ENCODE peak calls at places on chromosomes 7 and 10, in nine cellular contexts. E is GM23248, G is H9, M is osteoblast, O is neural progenitor cell, T is PC-9, K is IMR-90, P is fibroblast of lung, F is PC-3. C is an unnamed sample.

GRCh38 chr10:33212061-33212748 is 122.3 kb downstream of the NRP1 start:
- DNase-seq in E (peak), G (no peak), M (no peak), O (no peak), T (no peak), K (peak), P (peak), F (no peak), C (no peak)

GRCh38 chr7:71491331-71491730 is 359.4 kb downstream of the GALNT17 start:
- DNase-seq in E (no peak), G (no peak), M (no peak), O (no peak), T (no peak), K (no peak), P (peak), F (no peak), C (no peak)

GRCh38 chr7:22159341-22159740 is 197.6 kb downstream of the RAPGEF5 start:
- DNase-seq in E (no peak), G (no peak), M (no peak), O (no peak), T (no peak), K (no peak), P (no peak), F (no peak), C (no peak)

GRCh38 chr7:105768898-105769507 is 107.4 kb downstream of the ATXN7L1 start:
- DNase-seq in E (no peak), G (no peak), M (no peak), O (no peak), T (no peak), K (no peak), P (no peak), F (no peak), C (no peak)

GRCh38 chr7:40470111-40470736 is 335.4 kb downstream of the SUGCT start:
- DNase-seq in E (peak), G (no peak), M (no peak), O (no peak), T (no peak), K (peak), P (peak), F (no peak), C (no peak)

GRCh38 chr10:34405611-34406462 is 409.3 kb downstream of the PARD3 start:
- DNase-seq in E (peak), G (no peak), M (no peak), O (no peak), T (no peak), K (peak), P (no peak), F (peak), C (no peak)

GRCh38 chr7:28701731-28702130 is 256.4 kb downstream of the TRIL start:
- DNase-seq in E (peak), G (no peak), M (no peak), O (no peak), T (no peak), K (no peak), P (no peak), F (no peak), C (no peak)

GRCh38 chr7:894164-894867 is 18.0 kb downstream of the GET4 start:
- DNase-seq in E (no peak), G (no peak), M (peak), O (no peak), T (no peak), K (no peak), P (no peak), F (no peak), C (no peak)

GRCh38 chr7:117117172-117117571 is 163.9 kb downstream of the ST7 start:
- DNase-seq in E (no peak), G (no peak), M (no peak), O (no peak), T (no peak), K (no peak), P (no peak), F (no peak), C (no peak)

GRCh38 chr10:7824251-7824650 is 5.9 kb downstream of the TAF3 start:
- DNase-seq in E (no peak), G (no peak), M (no peak), O (no peak), T (no peak), K (no peak), P (no peak), F (no peak), C (no peak)

GRCh38 chr10:23368816-23369640 is 24.4 kb upstream of the C10orf67 start:
- DNase-seq in E (no peak), G (no peak), M (no peak), O (no peak), T (no peak), K (no peak), P (no peak), F (no peak), C (peak)

GRCh38 chr10:126634915-126635314 is 35.6 kb downstream of the C10orf90 start:
- DNase-seq in E (peak), G (no peak), M (no peak), O (no peak), T (no peak), K (no peak), P (no peak), F (peak), C (no peak)

GRCh38 chr7:42932861-42933591 is 850 bp downstream of the MRPL32 start:
- DNase-seq in E (peak), G (no peak), M (no peak), O (peak), T (no peak), K (peak), P (peak), F (peak), C (peak)

GRCh38 chr7:88202799-88203198 is 17.0 kb downstream of the SRI start:
- DNase-seq in E (no peak), G (no peak), M (no peak), O (no peak), T (no peak), K (no peak), P (no peak), F (no peak), C (peak)

GRCh38 chr10:119242191-119242590 is 34.8 kb downstream of the GRK5 start:
- DNase-seq in E (no peak), G (peak), M (no peak), O (no peak), T (no peak), K (no peak), P (no peak), F (no peak), C (no peak)

GRCh38 chr10:43235070-43235900 is 31.6 kb downstream of the RASGEF1A start:
- DNase-seq in E (no peak), G (peak), M (peak), O (no peak), T (peak), K (no peak), P (no peak), F (no peak), C (no peak)

GRCh38 chr10:118342638-118343020 is 505 bp upstream of the FAM204A start:
- DNase-seq in E (peak), G (no peak), M (no peak), O (no peak), T (no peak), K (no peak), P (no peak), F (no peak), C (no peak)

GRCh38 chr7:41010418-41010817 is 692.5 kb downstream of the INHBA start:
- DNase-seq in E (no peak), G (no peak), M (no peak), O (no peak), T (no peak), K (peak), P (peak), F (no peak), C (no peak)

GRCh38 chr10:62614389-62615157 is 189.9 kb upstream of the ADO start:
- DNase-seq in E (peak), G (no peak), M (peak), O (no peak), T (no peak), K (peak), P (peak), F (peak), C (no peak)

GRCh38 chr7:1501487-1502270 is 2.5 kb downstream of the INTS1 start:
- DNase-seq in E (no peak), G (no peak), M (no peak), O (no peak), T (no peak), K (no peak), P (no peak), F (no peak), C (no peak)

GRCh38 chr10:42987121-42987541 is 89.7 kb upstream of the RET start:
- DNase-seq in E (no peak), G (peak), M (peak), O (no peak), T (no peak), K (no peak), P (no peak), F (no peak), C (no peak)

GRCh38 chr10:102504976-102505300 is 1.2 kb downstream of the SUFU start:
- DNase-seq in E (peak), G (no peak), M (no peak), O (no peak), T (no peak), K (no peak), P (no peak), F (no peak), C (no peak)

GRCh38 chr7:70063371-70063770 is 465.1 kb downstream of the AUTS2 start:
- DNase-seq in E (no peak), G (no peak), M (no peak), O (no peak), T (no peak), K (no peak), P (no peak), F (no peak), C (no peak)

GRCh38 chr7:101819183-101819582 is 1.8 kb downstream of the CUX1 start:
- DNase-seq in E (no peak), G (no peak), M (no peak), O (no peak), T (no peak), K (no peak), P (no peak), F (no peak), C (no peak)

GRCh38 chr7:152462995-152463713 is 27.4 kb upstream of the KMT2C start:
- DNase-seq in E (peak), G (no peak), M (peak), O (peak), T (no peak), K (peak), P (peak), F (peak), C (no peak)

GRCh38 chr7:120554960-120555571 is 282.1 kb downstream of the KCND2 start:
- DNase-seq in E (peak), G (peak), M (peak), O (peak), T (peak), K (peak), P (peak), F (peak), C (peak)

GRCh38 chr10:132588301-132589013 is 50.9 kb downstream of the INPP5A start:
- DNase-seq in E (peak), G (no peak), M (peak), O (no peak), T (no peak), K (no peak), P (no peak), F (no peak), C (no peak)

GRCh38 chr7:32536585-32536984 is 41.3 kb downstream of the AVL9 start:
- DNase-seq in E (peak), G (no peak), M (peak), O (no peak), T (peak), K (peak), P (peak), F (peak), C (no peak)

GRCh38 chr7:23332881-23333612 is 33.9 kb downstream of the MALSU1 start:
- DNase-seq in E (peak), G (no peak), M (peak), O (no peak), T (no peak), K (peak), P (peak), F (peak), C (no peak)

GRCh38 chr7:156152380-156152779 is 340.1 kb upstream of the SHH start:
- DNase-seq in E (no peak), G (no peak), M (no peak), O (no peak), T (no peak), K (no peak), P (peak), F (peak), C (no peak)

GRCh38 chr7:45224832-45225231 is 67.2 kb downstream of the RAMP3 start:
- DNase-seq in E (peak), G (no peak), M (no peak), O (peak), T (no peak), K (no peak), P (no peak), F (no peak), C (no peak)

GRCh38 chr7:78620931-78621330 is 822.4 kb downstream of the PHTF2 start:
- DNase-seq in E (no peak), G (peak), M (no peak), O (peak), T (peak), K (peak), P (peak), F (peak), C (peak)

GRCh38 chr10:60031664-60032063 is 125.3 kb upstream of the CCDC6 start:
- DNase-seq in E (peak), G (no peak), M (no peak), O (no peak), T (no peak), K (no peak), P (no peak), F (peak), C (peak)

GRCh38 chr7:94111009-94111408 is 106.9 kb upstream of the BET1 start:
- DNase-seq in E (no peak), G (no peak), M (no peak), O (no peak), T (no peak), K (no peak), P (no peak), F (no peak), C (peak)
- H2AFZ ChIP-seq in E (no peak), G (peak), M (peak), O (peak), T (no peak), K (peak), P (peak), F (no peak), C (no peak)

DNA sequence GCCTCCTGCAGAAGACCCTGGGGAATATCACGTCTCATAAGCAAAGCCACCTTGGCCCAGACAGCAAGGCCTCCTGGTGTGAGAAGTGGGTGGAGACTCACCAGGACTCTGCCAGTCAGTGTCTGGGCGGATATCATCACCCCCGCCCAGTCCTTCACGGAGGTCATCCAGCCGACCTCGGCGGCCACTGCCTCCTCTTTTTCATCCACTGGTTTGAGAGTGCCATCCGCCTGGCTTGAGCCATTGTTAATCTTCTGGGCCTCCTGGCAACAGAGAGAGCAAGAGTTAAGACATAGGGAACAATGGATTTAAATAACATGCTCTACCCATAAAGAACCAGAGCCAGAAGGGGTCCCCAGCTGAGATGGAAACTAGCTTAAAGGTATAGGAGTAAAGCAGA is 233.8 kb downstream of the KCNMA1 start:
- DNase-seq in E (no peak), G (no peak), M (no peak), O (peak), T (no peak), K (no peak), P (no peak), F (no peak), C (no peak)
- H2AFZ ChIP-seq in E (no peak), G (no peak), M (no peak), O (no peak), T (no peak), K (no peak), P (no peak), F (no peak), C (no peak)

GRCh38 chr10:112025228-112025627 is 158.3 kb downstream of the GPAM start:
- DNase-seq in E (no peak), G (no peak), M (no peak), O (no peak), T (no peak), K (no peak), P (no peak), F (no peak), C (no peak)

GRCh38 chr10:112030431-112030830 is 153.1 kb downstream of the GPAM start:
- DNase-seq in E (no peak), G (no peak), M (no peak), O (no peak), T (no peak), K (no peak), P (no peak), F (no peak), C (no peak)

GRCh38 chr10:112027881-112028280 is 155.7 kb downstream of the GPAM start:
- DNase-seq in E (no peak), G (no peak), M (no peak), O (no peak), T (no peak), K (no peak), P (no peak), F (no peak), C (no peak)

GRCh38 chr10:112024079-112024478 is 159.5 kb downstream of the GPAM start:
- DNase-seq in E (no peak), G (no peak), M (no peak), O (no peak), T (no peak), K (no peak), P (no peak), F (no peak), C (no peak)

DNA sequence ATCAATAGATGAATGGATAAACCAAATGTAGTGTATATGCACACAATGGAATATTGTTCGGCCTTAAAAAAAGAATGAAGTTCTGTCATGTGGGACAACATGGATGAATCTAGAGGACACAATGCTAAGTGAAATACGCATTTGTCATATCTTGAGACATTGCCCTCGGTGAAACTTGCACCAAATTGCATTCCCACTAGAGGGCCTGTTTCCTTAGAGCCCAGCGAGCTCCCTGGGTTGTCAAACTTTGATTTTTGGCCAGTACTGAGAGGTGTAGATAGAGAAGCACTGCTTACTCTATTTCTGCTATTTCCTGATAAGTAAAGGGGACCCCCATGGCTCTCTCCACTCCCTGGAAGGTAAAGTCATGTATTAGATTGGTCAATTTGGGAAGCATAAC is 157.1 kb downstream of the GPAM start:
- DNase-seq in E (peak), G (peak), M (no peak), O (peak), T (no peak), K (no peak), P (no peak), F (peak), C (no peak)
- H2AFZ ChIP-seq in E (no peak), G (no peak), M (no peak), O (peak), T (no peak), K (no peak), P (no peak), F (no peak), C (no peak)

DNA sequence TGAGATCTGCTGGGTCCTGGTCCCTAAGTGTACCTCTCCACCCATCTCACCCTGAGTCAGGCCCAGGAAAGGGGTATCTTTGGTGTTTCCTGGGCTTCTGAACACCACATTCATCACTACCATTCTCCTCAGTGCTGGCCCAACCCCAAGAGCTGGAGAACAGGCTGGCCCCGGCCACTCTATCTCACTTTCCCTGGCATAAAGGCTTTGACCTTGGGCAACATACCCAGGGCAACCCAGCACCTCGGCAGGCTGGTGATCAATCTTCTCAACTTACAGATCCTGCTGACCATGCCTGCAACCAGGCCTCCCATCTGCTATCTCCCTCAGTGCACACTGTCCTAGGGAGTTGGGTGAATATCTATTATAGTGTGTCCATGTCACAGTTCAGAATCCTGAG is 2.1 kb downstream of the VSIR start:
- DNase-seq in E (no peak), G (no peak), M (peak), O (no peak), T (no peak), K (no peak), P (no peak), F (no peak), C (no peak)
- H2AFZ ChIP-seq in E (no peak), G (no peak), M (no peak), O (no peak), T (no peak), K (no peak), P (no peak), F (no peak), C (no peak)

GRCh38 chr10:78974409-78975317 is 94.1 kb upstream of the ZMIZ1 start:
- DNase-seq in E (peak), G (peak), M (peak), O (peak), T (peak), K (peak), P (peak), F (peak), C (peak)
- H2AFZ ChIP-seq in E (peak), G (no peak), M (peak), O (no peak), T (peak), K (peak), P (no peak), F (peak), C (peak)

GRCh38 chr7:47635091-47636090 is 53.5 kb upstream of the TNS3 start:
- DNase-seq in E (no peak), G (peak), M (peak), O (peak), T (peak), K (no peak), P (peak), F (peak), C (no peak)

GRCh38 chr7:47634273-47634672 is 52.4 kb upstream of the TNS3 start:
- DNase-seq in E (peak), G (no peak), M (peak), O (no peak), T (peak), K (peak), P (no peak), F (peak), C (no peak)

GRCh38 chr7:47638679-47639306 is 56.9 kb upstream of the TNS3 start:
- DNase-seq in E (no peak), G (no peak), M (peak), O (no peak), T (no peak), K (peak), P (peak), F (no peak), C (no peak)

GRCh38 chr7:47636693-47637175 is 54.8 kb upstream of the TNS3 start:
- DNase-seq in E (no peak), G (no peak), M (no peak), O (no peak), T (no peak), K (no peak), P (no peak), F (no peak), C (no peak)

DNA sequence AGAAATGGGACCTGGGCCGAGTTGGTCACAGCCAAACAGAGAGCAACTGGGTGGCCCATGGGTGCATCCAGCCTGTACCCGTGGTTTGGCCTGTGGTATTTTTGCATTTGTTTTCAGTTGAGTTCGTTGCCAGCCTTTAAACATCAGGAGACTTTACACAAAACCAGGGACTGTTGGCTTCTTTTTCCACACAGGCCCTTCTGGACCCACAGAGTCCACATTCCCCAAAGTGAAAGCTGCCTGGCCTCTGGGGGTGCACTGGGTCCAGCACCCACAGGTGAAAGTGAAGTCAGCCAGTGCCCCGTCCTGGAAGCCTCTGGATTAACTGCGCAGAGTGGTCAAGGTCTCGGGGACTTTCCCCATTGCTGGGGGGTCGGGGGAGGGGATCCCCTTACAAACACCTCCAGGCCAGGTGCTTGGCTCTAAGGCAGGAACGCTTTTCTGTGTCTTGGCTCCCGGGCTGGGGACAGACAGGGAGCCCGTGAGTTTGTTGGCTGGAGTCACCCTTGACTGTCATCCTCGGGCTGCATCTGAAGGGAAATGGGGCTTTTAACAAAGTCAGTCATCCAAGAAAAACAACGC is 54.3 kb upstream of the TNS3 start:
- DNase-seq in E (peak), G (no peak), M (peak), O (no peak), T (no peak), K (no peak), P (no peak), F (no peak), C (no peak)
- H2AFZ ChIP-seq in E (peak), G (no peak), M (peak), O (no peak), T (peak), K (no peak), P (peak), F (no peak), C (no peak)

GRCh38 chr7:86644282-86645173 is 819 bp downstream of the GRM3 start:
- DNase-seq in E (no peak), G (peak), M (no peak), O (peak), T (no peak), K (no peak), P (no peak), F (no peak), C (no peak)
- H2AFZ ChIP-seq in E (peak), G (no peak), M (no peak), O (peak), T (no peak), K (no peak), P (no peak), F (no peak), C (no peak)

GRCh38 chr7:149319376-149319775 is 57.4 kb downstream of the ZNF783 start:
- DNase-seq in E (no peak), G (no peak), M (no peak), O (no peak), T (no peak), K (no peak), P (no peak), F (no peak), C (no peak)
- H2AFZ ChIP-seq in E (no peak), G (no peak), M (no peak), O (no peak), T (no peak), K (no peak), P (no peak), F (no peak), C (no peak)